ENCODE peak calls at places on chromosomes 12 and 14, in nine cellular contexts. O is HEK293T, K is NCI-H774, Y is WTC11, X is substantia nigra, W is NCI-H146, H is left cardiac atrium, R is HFFc6, Z is neuronal stem cell. Q is an unnamed sample.

GRCh38 chr12:11946161-11946560 is 124.6 kb upstream of the BCL2L14 start:
- DNase-seq in O (no peak), R (no peak), X (no peak), Z (no peak), K (no peak), Y (no peak), H (no peak), W (no peak), Q (no peak)

GRCh38 chr14:88023658-88024187 is 18.8 kb downstream of the GPR65 start:
- DNase-seq in X (no peak), K (no peak), Z (no peak), R (no peak), O (no peak), H (no peak), W (peak), Y (no peak), Q (no peak)

GRCh38 chr12:18250313-18250916 is 10.9 kb upstream of the PIK3C2G start:
- DNase-seq in H (no peak), K (peak), W (peak), R (peak), X (no peak), O (peak), Z (peak), Y (no peak), Q (no peak)

GRCh38 chr12:15899282-15899870 is 11.8 kb upstream of the DERA start:
- DNase-seq in H (no peak), X (no peak), Y (no peak), W (peak), Z (no peak), K (peak), R (no peak), O (no peak), Q (no peak)

GRCh38 chr12:55009171-55009570 is 10.6 kb upstream of the NEUROD4 start:
- DNase-seq in R (no peak), X (no peak), Z (no peak), H (no peak), W (no peak), K (no peak), Y (no peak), O (no peak), Q (no peak)

GRCh38 chr14:29548948-29549370 is 378.7 kb downstream of the PRKD1 start:
- DNase-seq in X (no peak), Y (no peak), H (no peak), W (peak), Z (peak), K (peak), R (peak), O (peak), Q (peak)

GRCh38 chr14:103067231-103067954 is 10.0 kb upstream of the CDC42BPB start:
- DNase-seq in K (no peak), Z (no peak), X (no peak), Y (no peak), H (peak), O (no peak), W (no peak), R (peak), Q (peak)

GRCh38 chr12:19299765-19300164 is 139.5 kb upstream of the AEBP2 start:
- DNase-seq in Y (no peak), R (peak), Z (no peak), W (no peak), K (no peak), H (no peak), O (no peak), X (no peak), Q (no peak)

GRCh38 chr14:59098377-59098776 is 90.1 kb upstream of the DAAM1 start:
- DNase-seq in R (peak), K (no peak), H (no peak), O (no peak), Y (no peak), X (no peak), Z (no peak), W (no peak), Q (no peak)

GRCh38 chr14:28677381-28677780 is 89.2 kb upstream of the FOXG1 start:
- DNase-seq in W (no peak), O (no peak), Z (no peak), X (no peak), R (no peak), K (no peak), Y (no peak), H (no peak), Q (no peak)

GRCh38 chr14:33026850-33027420 is 88.3 kb downstream of the NPAS3 start:
- DNase-seq in K (no peak), R (no peak), W (no peak), X (no peak), Z (no peak), H (peak), O (no peak), Y (no peak), Q (no peak)

GRCh38 chr14:68862954-68863594 is 70.2 kb upstream of the ZFP36L1 start:
- DNase-seq in O (peak), K (peak), R (peak), W (peak), Z (peak), H (peak), X (no peak), Y (peak), Q (peak)

GRCh38 chr12:69583203-69583602 is 2.1 kb upstream of the CCT2 start:
- DNase-seq in W (peak), Z (no peak), K (no peak), H (no peak), O (peak), X (no peak), Y (peak), R (peak), Q (no peak)

Q was measured in adrenal gland.